ENCODE peak calls at places on chromosomes 16 and 17, in five cellular contexts. A is foreskin fibroblast, O is fibroblast of mammary gland, H is OCI-LY7, Q is left ventricle myocardium inferior. W is an unnamed sample.

GRCh38 chr17:10745231-10745630 is 15.4 kb upstream of the TMEM220 start:
- DNase-seq in A (no peak), O (peak; percentile 57), H (no peak), Q (no peak), W (no peak)

GRCh38 chr17:80858301-80859003 is 133.2 kb upstream of the CHMP6 start:
- DNase-seq in A (no peak), O (no peak), H (no peak), Q (no peak), W (no peak)

GRCh38 chr17:14768923-14769322 is 468.0 kb downstream of the HS3ST3B1 start:
- DNase-seq in A (no peak), O (no peak), H (peak; percentile 22), Q (no peak), W (no peak)

GRCh38 chr16:85663891-85664321 is 24.8 kb downstream of the GINS2 start:
- DNase-seq in A (no peak), O (peak; percentile 28), H (no peak), Q (peak; percentile 20), W (no peak)

GRCh38 chr17:17792551-17793377 is 44.0 kb downstream of the SREBF1 start:
- DNase-seq in A (no peak), O (peak; percentile 49), H (no peak), Q (no peak), W (peak; percentile 83)

GRCh38 chr16:85415196-85415988 is 197.7 kb upstream of the GSE1 start:
- DNase-seq in A (no peak), O (no peak), H (no peak), Q (peak; percentile 36), W (peak; percentile 57)

GRCh38 chr16:27718767-27719445 is 169.0 kb downstream of the KATNIP start:
- DNase-seq in A (no peak), O (no peak), H (no peak), Q (no peak), W (no peak)

GRCh38 chr17:68592667-68593330 is 8.4 kb downstream of the FAM20A start:
- DNase-seq in A (peak; percentile 56), O (peak; percentile 66), H (no peak), Q (no peak), W (no peak)

GRCh38 chr17:72338304-72338703 is 217.5 kb downstream of the SOX9 start:
- DNase-seq in A (peak; percentile 16), O (no peak), H (no peak), Q (no peak), W (peak; percentile 10)

GRCh38 chr16:66427871-66428681 is 981 bp downstream of the BEAN1 start:
- DNase-seq in A (peak; percentile 26), O (no peak), H (no peak), Q (no peak), W (no peak)

GRCh38 chr17:59437766-59438165 is 106.3 kb downstream of the YPEL2 start:
- DNase-seq in A (no peak), O (no peak), H (no peak), Q (no peak), W (no peak)

GRCh38 chr17:69466905-69467630 is 52.6 kb downstream of the MAP2K6 start:
- DNase-seq in A (peak; percentile 69), O (peak; percentile 20), H (no peak), Q (no peak), W (peak; percentile 19)

GRCh38 chr16:27264151-27264550 is 4.4 kb downstream of the NSMCE1 start:
- DNase-seq in A (peak; percentile 82), O (peak; percentile 78), H (no peak), Q (no peak), W (peak; percentile 89)

GRCh38 chr16:782766-783403 is 5.3 kb downstream of the RPUSD1 start:
- DNase-seq in A (no peak), O (no peak), H (no peak), Q (no peak), W (no peak)

GRCh38 chr16:83335076-83335475 is 472.7 kb upstream of the HSBP1 start:
- DNase-seq in A (no peak), O (no peak), H (no peak), Q (no peak), W (no peak)

GRCh38 chr16:11052080-11052808 is 107.9 kb downstream of the CLEC16A start:
- DNase-seq in A (no peak), O (no peak), H (no peak), Q (no peak), W (no peak)

GRCh38 chr16:81275064-81275532 is 36.6 kb downstream of the BCO1 start:
- DNase-seq in A (no peak), O (no peak), H (no peak), Q (no peak), W (no peak)

GRCh38 chr17:39659286-39660010 is 5.7 kb upstream of the TCAP start:
- DNase-seq in A (no peak), O (no peak), H (no peak), Q (no peak), W (no peak)

DNA sequence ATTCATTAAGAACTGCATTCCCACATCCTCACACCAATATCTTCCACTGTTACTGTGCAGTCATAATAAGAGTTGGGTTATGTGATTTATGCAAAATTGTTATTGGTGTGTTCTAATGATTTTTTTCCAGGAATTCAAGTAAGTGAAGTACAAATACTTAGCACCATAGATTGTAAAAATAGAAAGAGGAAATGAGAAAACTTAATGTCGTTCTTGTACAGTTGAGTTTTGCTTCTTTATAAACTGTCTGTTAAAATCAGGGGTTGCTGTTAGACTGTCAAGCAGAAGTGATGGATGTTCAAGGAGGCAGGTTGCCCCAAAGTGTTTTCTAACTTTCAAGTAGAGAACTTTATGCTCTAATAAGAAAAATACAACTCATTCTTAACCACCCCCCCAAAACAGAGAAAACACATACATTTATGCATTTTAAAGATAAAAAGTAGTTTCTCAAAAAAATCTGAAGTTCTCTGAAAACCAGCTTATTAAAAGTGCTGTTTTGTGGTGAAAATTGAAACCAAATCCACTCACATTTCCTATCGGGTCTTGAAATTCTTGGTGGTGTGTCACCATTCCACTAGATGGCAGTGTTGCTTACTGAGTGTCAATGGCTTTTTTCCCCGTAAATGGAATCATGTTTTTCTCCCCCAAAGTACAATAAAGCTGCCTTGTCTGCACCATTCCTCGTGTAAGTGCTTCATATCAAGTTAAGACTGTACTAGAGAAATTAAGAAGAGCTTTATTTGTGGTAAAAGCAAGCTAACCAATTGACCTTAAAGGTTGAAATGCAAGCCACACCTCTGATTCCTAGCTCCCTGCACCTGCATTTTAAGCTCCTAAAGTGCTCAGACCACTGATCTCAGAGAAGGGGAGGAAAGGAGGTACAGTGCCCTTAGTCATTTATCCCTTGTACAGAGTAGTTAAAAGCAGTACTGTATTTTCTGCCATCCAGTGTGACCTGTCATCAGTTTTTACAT is 4.7 kb upstream of the IGSF6 start:
- DNase-seq in A (peak; percentile 82), O (peak; percentile 69), H (peak; percentile 80), Q (no peak), W (peak; percentile 65)
- TF ChIP-seq CTCF in A (peak; percentile 90), O (peak; percentile 90), H (peak; percentile 99), Q (peak; percentile 89), W (peak; percentile 87)

GRCh38 chr17:56972111-56972730 is 5.7 kb upstream of the SCPEP1 start:
- DNase-seq in A (no peak), O (no peak), H (no peak), Q (no peak), W (no peak)

GRCh38 chr17:56973520-56973919 is 4.4 kb upstream of the SCPEP1 start:
- DNase-seq in A (peak; percentile 71), O (peak; percentile 90), H (no peak), Q (no peak), W (no peak)

GRCh38 chr17:56975656-56976055 is 2.3 kb upstream of the SCPEP1 start:
- DNase-seq in A (no peak), O (no peak), H (no peak), Q (no peak), W (no peak)

GRCh38 chr17:56976941-56977570 is 875 bp upstream of the SCPEP1 start:
- DNase-seq in A (no peak), O (no peak), H (no peak), Q (no peak), W (no peak)

DNA sequence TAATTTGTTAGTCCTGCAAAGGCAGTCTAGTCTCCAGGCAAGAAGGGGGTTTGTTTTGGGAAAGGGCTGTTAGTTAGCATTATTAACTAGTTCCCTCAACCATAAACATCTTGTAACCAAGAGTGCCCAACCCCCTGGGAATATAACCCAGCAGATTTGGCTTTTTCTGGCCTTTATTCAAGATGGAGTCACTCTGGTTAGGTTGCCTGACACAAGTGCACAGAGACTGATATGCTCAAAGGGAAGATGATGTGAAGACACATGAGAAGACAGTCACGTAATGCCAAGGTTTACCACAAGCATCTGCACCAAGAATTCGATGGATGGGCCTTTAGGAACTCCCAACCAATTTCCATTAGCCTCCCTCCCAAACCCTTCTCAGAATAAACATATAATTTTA is 3.9 kb upstream of the SCPEP1 start:
- DNase-seq in A (no peak), O (no peak), H (no peak), Q (no peak), W (no peak)
- H3K4me3 ChIP-seq in A (no peak overlapping the region), O (no peak overlapping the region), H (no peak overlapping the region), Q (no peak overlapping the region), W (no peak overlapping the region)

DNA sequence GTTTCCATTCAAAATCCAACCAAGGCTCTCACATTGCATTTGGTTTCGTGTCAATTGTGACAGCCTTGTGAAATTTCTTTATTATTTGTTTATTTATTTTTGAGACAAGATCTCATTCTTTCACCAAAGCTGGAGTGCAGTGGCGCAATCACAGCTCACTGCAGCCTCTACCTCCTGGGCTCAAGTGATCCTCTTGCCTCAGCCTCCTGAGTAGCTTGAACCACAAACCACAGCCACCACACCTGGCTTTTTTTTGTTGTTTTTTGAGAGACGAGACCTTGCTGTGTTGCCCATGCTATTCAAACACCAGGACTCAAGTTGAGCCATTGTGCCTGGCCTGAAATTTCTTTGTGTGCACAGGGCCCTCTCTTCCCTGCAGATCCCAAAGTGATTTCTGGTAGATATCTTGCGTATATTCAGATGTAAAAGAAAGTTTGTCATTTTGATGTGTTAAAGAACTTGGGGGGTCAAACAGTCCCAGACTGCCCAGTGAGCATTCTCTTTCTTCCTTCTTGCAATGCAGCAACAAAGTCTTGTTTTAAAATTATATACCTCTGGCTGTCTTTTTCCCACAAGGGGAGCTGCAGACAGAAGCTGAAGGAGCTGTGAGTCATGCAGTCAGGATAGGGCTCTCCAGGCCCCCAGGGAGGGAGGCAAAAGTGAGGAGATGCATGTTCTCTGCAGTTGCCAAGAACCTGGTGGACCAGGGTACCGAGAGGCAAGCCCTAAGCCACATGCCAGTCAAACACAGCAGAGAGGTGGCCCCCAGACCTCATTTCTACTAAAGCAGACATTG is 15.5 kb upstream of the USP22 start:
- DNase-seq in A (peak; percentile 50), O (peak; percentile 70), H (peak; percentile 38), Q (no peak), W (peak; percentile 42)
- TF ChIP-seq CTCF in A (peak; percentile 22), O (peak; percentile 34), H (peak; percentile 17), Q (no peak), W (no peak)

GRCh38 chr17:35972066-35972465 is 9.2 kb downstream of the CCL16 start:
- DNase-seq in A (no peak), O (no peak), H (no peak), Q (no peak), W (no peak)

GRCh38 chr17:35968520-35969054 is 12.7 kb downstream of the CCL16 start:
- DNase-seq in A (no peak), O (no peak), H (no peak), Q (no peak), W (no peak)

GRCh38 chr17:35972535-35972934 is 8.8 kb downstream of the CCL16 start:
- DNase-seq in A (no peak), O (no peak), H (no peak), Q (no peak), W (no peak)

GRCh38 chr17:35972945-35973332 is 8.4 kb downstream of the CCL16 start:
- DNase-seq in A (no peak), O (no peak), H (no peak), Q (no peak), W (no peak)

GRCh38 chr17:35969558-35970442 is 11.5 kb downstream of the CCL16 start:
- DNase-seq in A (peak; percentile 83), O (peak; percentile 75), H (peak; percentile 77), Q (peak; percentile 42), W (peak; percentile 82)
- H3K4me3 ChIP-seq in A (no peak overlapping the region), O (no peak overlapping the region), H (no peak overlapping the region), Q (no peak overlapping the region), W (no peak overlapping the region)

W was measured in fibroblast of villous mesenchyme.